ENCODE peak calls at places on chromosomes 5 and 9, in eight cellular contexts. One of them, this sample, is unnamed.

GRCh38 chr9:6897831-6898230 is 140.1 kb downstream of the KDM4C start:
- DNase-seq in AG09309: no peak
- DNase-seq in lower leg skin: no peak
- DNase-seq in NB4: no peak
- DNase-seq in left ventricle myocardium inferior: no peak
- DNase-seq in bronchial epithelial cell: no peak
- DNase-seq in HepG2: peak; percentile 97
- DNase-seq in thyroid gland: no peak
- DNase-seq in this sample: no peak

GRCh38 chr5:149775785-149776184 is 45.7 kb downstream of the PPARGC1B start:
- DNase-seq in HepG2: peak; percentile 25
- DNase-seq in bronchial epithelial cell: peak; percentile 41
- DNase-seq in left ventricle myocardium inferior: no peak
- DNase-seq in NB4: peak; percentile 61
- DNase-seq in thyroid gland: no peak
- DNase-seq in lower leg skin: no peak
- DNase-seq in AG09309: peak; percentile 4
- DNase-seq in this sample: peak; percentile 20

GRCh38 chr5:97888439-97888838 is 705.4 kb upstream of the RIOK2 start:
- DNase-seq in HepG2: no peak
- DNase-seq in lower leg skin: no peak
- DNase-seq in bronchial epithelial cell: no peak
- DNase-seq in AG09309: no peak
- DNase-seq in left ventricle myocardium inferior: no peak
- DNase-seq in NB4: no peak
- DNase-seq in thyroid gland: no peak
- DNase-seq in this sample: no peak

GRCh38 chr9:112048924-112049785 is 125.9 kb downstream of the SUSD1 start:
- DNase-seq in left ventricle myocardium inferior: no peak
- DNase-seq in NB4: no peak
- DNase-seq in HepG2: no peak
- DNase-seq in lower leg skin: no peak
- DNase-seq in AG09309: peak; percentile 83
- DNase-seq in bronchial epithelial cell: no peak
- DNase-seq in thyroid gland: no peak
- DNase-seq in this sample: peak; percentile 56

GRCh38 chr5:132215329-132215728 is 12.3 kb downstream of the P4HA2 start:
- DNase-seq in left ventricle myocardium inferior: peak; percentile 96
- DNase-seq in HepG2: no peak
- DNase-seq in bronchial epithelial cell: peak; percentile 95
- DNase-seq in AG09309: peak; percentile 94
- DNase-seq in lower leg skin: peak; percentile 89
- DNase-seq in NB4: no peak
- DNase-seq in thyroid gland: peak; percentile 54
- DNase-seq in this sample: peak; percentile 97

GRCh38 chr5:126780165-126780827 is 3.4 kb downstream of the LMNB1 start:
- DNase-seq in HepG2: peak; percentile 63
- DNase-seq in lower leg skin: peak; percentile 31
- DNase-seq in AG09309: peak; percentile 45
- DNase-seq in thyroid gland: peak; percentile 34
- DNase-seq in NB4: peak; percentile 86
- DNase-seq in bronchial epithelial cell: peak; percentile 50
- DNase-seq in left ventricle myocardium inferior: no peak
- DNase-seq in this sample: peak; percentile 84

GRCh38 chr9:70421272-70422180 is 7.1 kb upstream of the KLF9 start:
- DNase-seq in NB4: peak; percentile 17
- DNase-seq in AG09309: no peak
- DNase-seq in HepG2: no peak
- DNase-seq in left ventricle myocardium inferior: no peak
- DNase-seq in bronchial epithelial cell: no peak
- DNase-seq in lower leg skin: peak; percentile 49
- DNase-seq in thyroid gland: peak; percentile 42
- DNase-seq in this sample: peak; percentile 75

GRCh38 chr5:103546858-103547257 is 15.7 kb downstream of the NUDT12 start:
- DNase-seq in bronchial epithelial cell: no peak
- DNase-seq in HepG2: no peak
- DNase-seq in left ventricle myocardium inferior: no peak
- DNase-seq in thyroid gland: no peak
- DNase-seq in lower leg skin: no peak
- DNase-seq in AG09309: no peak
- DNase-seq in NB4: no peak
- DNase-seq in this sample: no peak

GRCh38 chr5:173883347-173883924 is 4.7 kb upstream of the CPEB4 start:
- DNase-seq in thyroid gland: peak; percentile 45
- DNase-seq in AG09309: no peak
- DNase-seq in bronchial epithelial cell: no peak
- DNase-seq in lower leg skin: no peak
- DNase-seq in HepG2: no peak
- DNase-seq in NB4: no peak
- DNase-seq in left ventricle myocardium inferior: no peak
- DNase-seq in this sample: no peak

GRCh38 chr9:83257937-83258336 is 195.0 kb upstream of the RASEF start:
- DNase-seq in thyroid gland: no peak
- DNase-seq in HepG2: no peak
- DNase-seq in lower leg skin: no peak
- DNase-seq in AG09309: no peak
- DNase-seq in NB4: no peak
- DNase-seq in left ventricle myocardium inferior: no peak
- DNase-seq in bronchial epithelial cell: no peak
- DNase-seq in this sample: no peak

GRCh38 chr9:130663258-130664171 is 879 bp upstream of the PRDM12 start:
- DNase-seq in lower leg skin: no peak
- DNase-seq in bronchial epithelial cell: no peak
- DNase-seq in AG09309: no peak
- DNase-seq in left ventricle myocardium inferior: no peak
- DNase-seq in thyroid gland: no peak
- DNase-seq in HepG2: no peak
- DNase-seq in NB4: peak; percentile 48
- DNase-seq in this sample: no peak

GRCh38 chr9:121582641-121583040 is 68.8 kb upstream of the DAB2IP start:
- DNase-seq in HepG2: no peak
- DNase-seq in NB4: peak; percentile 37
- DNase-seq in bronchial epithelial cell: no peak
- DNase-seq in AG09309: no peak
- DNase-seq in thyroid gland: no peak
- DNase-seq in lower leg skin: no peak
- DNase-seq in left ventricle myocardium inferior: no peak
- DNase-seq in this sample: no peak

GRCh38 chr9:3431890-3432289 is 93.9 kb downstream of the RFX3 start:
- DNase-seq in HepG2: no peak
- DNase-seq in NB4: no peak
- DNase-seq in thyroid gland: no peak
- DNase-seq in lower leg skin: no peak
- DNase-seq in bronchial epithelial cell: no peak
- DNase-seq in left ventricle myocardium inferior: no peak
- DNase-seq in AG09309: no peak
- DNase-seq in this sample: no peak

GRCh38 chr9:109176963-109177362 is 9.9 kb upstream of the FRRS1L start:
- DNase-seq in lower leg skin: no peak
- DNase-seq in thyroid gland: no peak
- DNase-seq in AG09309: no peak
- DNase-seq in HepG2: no peak
- DNase-seq in bronchial epithelial cell: no peak
- DNase-seq in NB4: no peak
- DNase-seq in left ventricle myocardium inferior: no peak
- DNase-seq in this sample: no peak

GRCh38 chr9:94929373-94929764 is 202.9 kb downstream of the AOPEP start:
- DNase-seq in thyroid gland: no peak
- DNase-seq in HepG2: no peak
- DNase-seq in AG09309: no peak
- DNase-seq in left ventricle myocardium inferior: peak; percentile 68
- DNase-seq in NB4: no peak
- DNase-seq in lower leg skin: peak; percentile 55
- DNase-seq in bronchial epithelial cell: peak; percentile 92
- DNase-seq in this sample: peak; percentile 99

GRCh38 chr5:170451764-170452365 is 52.0 kb upstream of the KCNIP1 start:
- DNase-seq in AG09309: peak; percentile 57
- DNase-seq in left ventricle myocardium inferior: no peak
- DNase-seq in lower leg skin: no peak
- DNase-seq in HepG2: no peak
- DNase-seq in thyroid gland: no peak
- DNase-seq in bronchial epithelial cell: peak; percentile 66
- DNase-seq in NB4: peak; percentile 76
- DNase-seq in this sample: peak; percentile 78

GRCh38 chr5:68884893-68885292 is 208.9 kb upstream of the SLC30A5 start:
- DNase-seq in NB4: peak; percentile 9
- DNase-seq in bronchial epithelial cell: peak; percentile 17
- DNase-seq in thyroid gland: no peak
- DNase-seq in HepG2: peak; percentile 13
- DNase-seq in AG09309: no peak
- DNase-seq in lower leg skin: no peak
- DNase-seq in left ventricle myocardium inferior: no peak
- DNase-seq in this sample: peak; percentile 17

GRCh38 chr5:109950634-109951033 is 260.9 kb downstream of the MAN2A1 start:
- DNase-seq in AG09309: no peak
- DNase-seq in left ventricle myocardium inferior: no peak
- DNase-seq in HepG2: no peak
- DNase-seq in bronchial epithelial cell: no peak
- DNase-seq in thyroid gland: no peak
- DNase-seq in lower leg skin: no peak
- DNase-seq in NB4: no peak
- DNase-seq in this sample: no peak

GRCh38 chr5:142316051-142316450 is 8.8 kb downstream of the SPRY4 start:
- DNase-seq in HepG2: no peak
- DNase-seq in left ventricle myocardium inferior: no peak
- DNase-seq in lower leg skin: no peak
- DNase-seq in thyroid gland: peak; percentile 13
- DNase-seq in NB4: no peak
- DNase-seq in AG09309: no peak
- DNase-seq in bronchial epithelial cell: no peak
- DNase-seq in this sample: peak; percentile 74

GRCh38 chr5:7856855-7857254 is 5.9 kb upstream of the CFAP90 start:
- DNase-seq in HepG2: peak; percentile 38
- DNase-seq in left ventricle myocardium inferior: no peak
- DNase-seq in lower leg skin: no peak
- DNase-seq in thyroid gland: no peak
- DNase-seq in AG09309: no peak
- DNase-seq in NB4: peak; percentile 78
- DNase-seq in bronchial epithelial cell: peak; percentile 40
- DNase-seq in this sample: peak; percentile 64

GRCh38 chr5:102617187-102617856 is 118.5 kb upstream of the SLCO6A1 start:
- DNase-seq in NB4: no peak
- DNase-seq in HepG2: no peak
- DNase-seq in bronchial epithelial cell: no peak
- DNase-seq in AG09309: peak; percentile 66
- DNase-seq in left ventricle myocardium inferior: no peak
- DNase-seq in thyroid gland: no peak
- DNase-seq in lower leg skin: peak; percentile 29
- DNase-seq in this sample: no peak

GRCh38 chr5:83306572-83307241 is 164.8 kb upstream of the VCAN start:
- DNase-seq in AG09309: peak; percentile 86
- DNase-seq in thyroid gland: peak; percentile 4
- DNase-seq in left ventricle myocardium inferior: peak; percentile 29
- DNase-seq in lower leg skin: peak; percentile 51
- DNase-seq in NB4: peak; percentile 94
- DNase-seq in HepG2: no peak
- DNase-seq in bronchial epithelial cell: peak; percentile 60
- DNase-seq in this sample: peak; percentile 94
- TF ChIP-seq CTCF in AG09309: no peak
- TF ChIP-seq CTCF in thyroid gland: no peak
- TF ChIP-seq CTCF in left ventricle myocardium inferior: no peak
- TF ChIP-seq CTCF in lower leg skin: no peak
- TF ChIP-seq CTCF in NB4: no peak
- TF ChIP-seq CTCF in HepG2: no peak
- TF ChIP-seq CTCF in bronchial epithelial cell: no peak
- TF ChIP-seq CTCF in this sample: no peak

GRCh38 chr9:134272302-134273023 is 53.8 kb upstream of the RXRA start:
- DNase-seq in NB4: no peak
- DNase-seq in AG09309: no peak
- DNase-seq in left ventricle myocardium inferior: no peak
- DNase-seq in bronchial epithelial cell: no peak
- DNase-seq in HepG2: no peak
- DNase-seq in thyroid gland: no peak
- DNase-seq in lower leg skin: no peak
- DNase-seq in this sample: no peak
- H3K4me3 ChIP-seq in NB4: no peak overlapping the region
- H3K4me3 ChIP-seq in AG09309: no peak overlapping the region
- H3K4me3 ChIP-seq in left ventricle myocardium inferior: no peak overlapping the region
- H3K4me3 ChIP-seq in bronchial epithelial cell: no peak overlapping the region
- H3K4me3 ChIP-seq in HepG2: no peak overlapping the region
- H3K4me3 ChIP-seq in thyroid gland: no peak overlapping the region
- H3K4me3 ChIP-seq in lower leg skin: no peak overlapping the region
- H3K4me3 ChIP-seq in this sample: no peak overlapping the region

GRCh38 chr5:89267764-89268163 is 384.8 kb upstream of the MEF2C start:
- DNase-seq in thyroid gland: no peak
- DNase-seq in lower leg skin: no peak
- DNase-seq in HepG2: no peak
- DNase-seq in NB4: no peak
- DNase-seq in left ventricle myocardium inferior: no peak
- DNase-seq in AG09309: no peak
- DNase-seq in bronchial epithelial cell: no peak
- DNase-seq in this sample: no peak

GRCh38 chr5:89265511-89266169 is 382.7 kb upstream of the MEF2C start:
- DNase-seq in lower leg skin: no peak
- DNase-seq in thyroid gland: no peak
- DNase-seq in bronchial epithelial cell: peak; percentile 77
- DNase-seq in left ventricle myocardium inferior: no peak
- DNase-seq in HepG2: no peak
- DNase-seq in AG09309: peak; percentile 58
- DNase-seq in NB4: no peak
- DNase-seq in this sample: peak; percentile 48

GRCh38 chr5:89260254-89260653 is 377.3 kb upstream of the MEF2C start:
- DNase-seq in AG09309: no peak
- DNase-seq in NB4: no peak
- DNase-seq in bronchial epithelial cell: peak; percentile 32
- DNase-seq in left ventricle myocardium inferior: no peak
- DNase-seq in thyroid gland: no peak
- DNase-seq in lower leg skin: no peak
- DNase-seq in HepG2: no peak
- DNase-seq in this sample: peak; percentile 29

GRCh38 chr5:89262030-89262429 is 379.0 kb upstream of the MEF2C start:
- DNase-seq in thyroid gland: no peak
- DNase-seq in left ventricle myocardium inferior: no peak
- DNase-seq in NB4: no peak
- DNase-seq in AG09309: no peak
- DNase-seq in HepG2: no peak
- DNase-seq in bronchial epithelial cell: no peak
- DNase-seq in lower leg skin: no peak
- DNase-seq in this sample: no peak

DNA sequence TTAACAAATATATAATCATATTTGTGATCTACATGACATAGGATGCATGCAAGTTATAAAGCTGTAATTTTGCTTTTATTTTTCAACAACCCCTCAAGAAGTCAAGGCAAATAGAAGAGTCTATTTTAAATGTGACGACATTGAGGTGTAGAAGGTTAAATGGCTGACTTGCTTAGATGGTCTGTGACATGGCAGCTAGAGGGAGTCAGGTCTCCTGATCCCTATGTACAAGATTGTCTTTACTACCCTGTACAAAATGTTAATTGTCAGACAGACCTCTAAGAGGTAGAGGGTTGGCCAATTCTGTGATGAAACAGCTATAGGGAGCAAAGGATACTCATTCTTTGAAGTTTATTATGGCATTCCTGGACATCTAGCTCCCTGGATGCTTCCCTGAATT is 380.9 kb upstream of the MEF2C start:
- DNase-seq in HepG2: no peak
- DNase-seq in bronchial epithelial cell: no peak
- DNase-seq in NB4: peak; percentile 2
- DNase-seq in AG09309: no peak
- DNase-seq in left ventricle myocardium inferior: no peak
- DNase-seq in lower leg skin: no peak
- DNase-seq in thyroid gland: no peak
- DNase-seq in this sample: no peak
- TF ChIP-seq CTCF in HepG2: no peak
- TF ChIP-seq CTCF in bronchial epithelial cell: peak; percentile 3
- TF ChIP-seq CTCF in NB4: no peak
- TF ChIP-seq CTCF in AG09309: no peak
- TF ChIP-seq CTCF in left ventricle myocardium inferior: no peak
- TF ChIP-seq CTCF in lower leg skin: no peak
- TF ChIP-seq CTCF in thyroid gland: no peak
- TF ChIP-seq CTCF in this sample: no peak

GRCh38 chr9:88988796-88989641 is 2.2 kb upstream of the S1PR3 start:
- DNase-seq in HepG2: no peak
- DNase-seq in thyroid gland: no peak
- DNase-seq in left ventricle myocardium inferior: no peak
- DNase-seq in AG09309: peak; percentile 27
- DNase-seq in bronchial epithelial cell: peak; percentile 79
- DNase-seq in lower leg skin: no peak
- DNase-seq in NB4: peak; percentile 92
- DNase-seq in this sample: peak; percentile 79
- H3K4me3 ChIP-seq in HepG2: no peak overlapping the region
- H3K4me3 ChIP-seq in thyroid gland: no peak overlapping the region
- H3K4me3 ChIP-seq in left ventricle myocardium inferior: no peak overlapping the region
- H3K4me3 ChIP-seq in AG09309: no peak overlapping the region
- H3K4me3 ChIP-seq in bronchial epithelial cell: no peak overlapping the region
- H3K4me3 ChIP-seq in lower leg skin: no peak overlapping the region
- H3K4me3 ChIP-seq in NB4: peak overlapping the region; percentile 28
- H3K4me3 ChIP-seq in this sample: no peak overlapping the region

This sample was measured in fibroblast of pulmonary artery.